ENCODE peak calls at places on chromosomes 11 and 22, in five cellular contexts. O, C, S, H and Q are unnamed samples.

GRCh38 chr22:20591295-20591645 is 83.9 kb downstream of the MED15 start:
- DNase-seq in H (no peak), O (no peak), C (no peak), S (no peak), Q (no peak)

GRCh38 chr11:115488945-115489344 is 15.3 kb downstream of the CADM1 start:
- DNase-seq in S (no peak), C (no peak), O (no peak), H (no peak), Q (no peak)

GRCh38 chr11:4090258-4090657 is 4.3 kb upstream of the RRM1 start:
- DNase-seq in H (peak; percentile 80), C (no peak), O (no peak), S (no peak), Q (peak; percentile 58)

GRCh38 chr11:19403196-19403895 is 162.6 kb upstream of the E2F8 start:
- DNase-seq in O (no peak), C (no peak), H (no peak), S (no peak), Q (no peak)

GRCh38 chr22:26689553-26690301 is 32.3 kb downstream of the MIAT start:
- DNase-seq in S (no peak), O (no peak), H (no peak), C (no peak), Q (no peak)

GRCh38 chr11:113349528-113349927 is 35.1 kb downstream of the TTC12 start:
- DNase-seq in O (no peak), C (no peak), H (no peak), S (no peak), Q (no peak)

GRCh38 chr11:43810929-43811596 is 69.6 kb upstream of the ALKBH3 start:
- DNase-seq in S (peak; percentile 22), C (no peak), O (no peak), H (no peak), Q (no peak)

GRCh38 chr11:109957601-109958000 is 135.6 kb upstream of the ZC3H12C start:
- DNase-seq in S (no peak), C (no peak), H (no peak), O (no peak), Q (no peak)

GRCh38 chr22:37304595-37305343 is 22.5 kb downstream of the CYTH4 start:
- DNase-seq in S (peak; percentile 48), O (no peak), C (no peak), H (no peak), Q (no peak)

GRCh38 chr11:96332236-96332761 is 10.7 kb downstream of the MAML2 start:
- DNase-seq in S (peak; percentile 41), O (no peak), C (no peak), H (no peak), Q (no peak)

GRCh38 chr11:95337972-95338429 is 107.0 kb upstream of the SESN3 start:
- DNase-seq in O (no peak), C (no peak), H (no peak), S (no peak), Q (no peak)

GRCh38 chr11:47969401-47969800 is 11.0 kb upstream of the PTPRJ start:
- DNase-seq in S (no peak), H (no peak), O (no peak), C (no peak), Q (no peak)

GRCh38 chr11:112555491-112556364 is 295.1 kb upstream of the PLET1 start:
- DNase-seq in S (peak; percentile 32), H (peak; percentile 60), O (peak; percentile 84), C (peak; percentile 77), Q (peak; percentile 44)

GRCh38 chr11:118896921-118897591 is 13.4 kb downstream of the CXCR5 start:
- DNase-seq in S (no peak), O (no peak), H (no peak), C (no peak), Q (no peak)

GRCh38 chr11:76228122-76229000 is 22.1 kb upstream of the WNT11 start:
- DNase-seq in C (no peak), H (no peak), O (no peak), S (no peak), Q (no peak)

GRCh38 chr22:46368422-46368821 is 32.9 kb downstream of the TRMU start:
- DNase-seq in C (no peak), H (no peak), S (no peak), O (no peak), Q (no peak)

GRCh38 chr22:45499746-45500145 is 2.9 kb upstream of the FBLN1 start:
- DNase-seq in C (no peak), S (no peak), H (no peak), O (no peak), Q (no peak)

GRCh38 chr11:92302766-92303165 is 78.1 kb downstream of the FAT3 start:
- DNase-seq in O (no peak), C (no peak), S (no peak), H (no peak), Q (no peak)

GRCh38 chr22:35756722-35757121 is 39.0 kb downstream of the APOL5 start:
- DNase-seq in C (no peak), O (no peak), S (no peak), H (no peak), Q (no peak)

GRCh38 chr11:2445948-2446551 is 1.2 kb downstream of the KCNQ1 start:
- DNase-seq in O (peak; percentile 80), C (peak; percentile 87), H (no peak), S (no peak), Q (no peak)

GRCh38 chr11:125376117-125376516 is 119.9 kb downstream of the FEZ1 start:
- DNase-seq in O (peak; percentile 74), C (peak; percentile 27), H (no peak), S (no peak), Q (no peak)

GRCh38 chr11:69318093-69318420 is 24.1 kb downstream of the MYEOV start:
- DNase-seq in S (no peak), H (no peak), C (no peak), O (no peak), Q (no peak)

GRCh38 chr22:34454598-34454997 is 534.3 kb upstream of the LARGE1 start:
- DNase-seq in H (no peak), C (no peak), S (no peak), O (no peak), Q (no peak)

GRCh38 chr11:118666331-118666730 is 13.1 kb downstream of the TREH start:
- DNase-seq in S (no peak), O (peak; percentile 13), C (no peak), H (no peak), Q (no peak)

GRCh38 chr22:37335819-37336199 is 53.5 kb downstream of the CYTH4 start:
- DNase-seq in C (no peak), S (no peak), H (no peak), O (no peak), Q (no peak)

GRCh38 chr11:122173587-122173986 is 57.6 kb upstream of the BLID start:
- DNase-seq in O (no peak), C (no peak), S (peak; percentile 37), H (no peak), Q (no peak)
- H3K4me3 ChIP-seq in O (no peak overlapping the region), C (no peak overlapping the region), S (no peak overlapping the region), H (no peak overlapping the region), Q (no peak overlapping the region)

DNA sequence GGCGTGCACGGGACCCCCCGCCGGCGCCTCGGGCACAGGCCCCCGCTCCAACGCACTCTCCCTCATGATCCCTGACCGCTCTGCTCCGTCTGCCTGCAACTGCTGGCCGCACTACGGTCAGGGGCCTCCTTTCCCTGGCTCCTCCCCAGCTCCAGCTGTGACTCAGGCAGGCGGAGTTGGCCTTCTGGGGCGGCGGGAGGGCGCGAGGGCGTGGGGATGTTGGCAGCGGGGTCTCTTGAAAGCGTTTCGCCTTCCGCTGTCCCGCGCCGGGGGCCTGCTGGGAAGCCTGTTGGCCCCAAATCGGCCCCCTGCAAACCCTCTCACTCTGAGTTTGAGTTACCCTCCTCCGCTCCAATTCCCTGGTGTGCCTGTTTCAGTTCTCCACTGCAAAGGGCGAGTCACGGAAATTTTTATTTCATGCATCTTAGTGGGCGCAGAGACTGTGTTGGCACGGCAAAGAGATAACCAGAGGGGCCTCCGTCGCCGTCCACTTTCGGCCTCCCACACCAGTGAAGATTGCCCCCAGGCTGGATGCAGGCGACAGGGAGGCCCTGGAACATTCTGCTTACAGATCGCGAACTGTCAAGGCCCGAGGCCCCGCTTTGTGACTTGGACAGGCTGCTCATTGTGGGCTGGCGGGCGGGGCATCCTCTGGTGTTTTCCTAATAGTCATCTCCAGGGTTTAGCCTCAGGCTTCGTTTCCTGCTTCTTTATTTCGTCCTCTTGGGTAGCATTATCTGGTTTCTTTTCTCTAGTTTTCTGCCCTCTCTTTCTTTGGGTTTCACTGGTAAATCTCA is at the start of gene CAVIN3:
- DNase-seq in C (peak; percentile 70), H (no peak), O (peak; percentile 86), S (peak; percentile 91), Q (no peak)
- H3K4me3 ChIP-seq in C (peak within 1 kb of the TSS; percentile 70), H (no peak within 1 kb of the TSS), O (peak within 1 kb of the TSS; percentile 73), S (peak within 1 kb of the TSS; percentile 73), Q (no peak within 1 kb of the TSS)

DNA sequence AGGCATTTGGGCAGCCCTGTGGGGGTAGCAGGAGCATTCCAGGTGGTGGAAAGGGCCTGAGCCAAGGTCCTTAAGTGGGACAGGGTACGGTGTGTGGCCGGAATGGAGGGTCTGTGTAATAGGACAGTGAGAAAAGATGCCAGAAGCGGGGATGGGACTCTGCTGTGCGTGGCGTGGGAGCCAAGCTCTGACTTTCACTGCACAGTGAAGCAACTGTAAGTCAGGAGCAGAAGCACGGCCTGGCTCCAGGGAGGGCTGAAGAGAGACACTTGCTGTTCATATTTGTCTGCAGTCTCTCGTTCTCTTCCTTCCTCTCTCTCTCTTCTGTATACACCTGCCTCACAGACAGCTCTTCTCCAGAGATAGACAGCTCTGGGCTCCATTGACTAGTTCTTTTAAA is 1.9 kb downstream of the IL17RA start:
- DNase-seq in H (peak; percentile 35), S (no peak), C (no peak), O (peak; percentile 61), Q (peak; percentile 64)
- H3K4me3 ChIP-seq in H (peak overlapping the region; percentile 32), S (peak overlapping the region; percentile 89), C (peak overlapping the region; percentile 73), O (peak overlapping the region; percentile 97), Q (peak overlapping the region; percentile 73)

GRCh38 chr11:27700351-27701261 is at the start of gene BDNF:
- DNase-seq in H (no peak), S (peak; percentile 51), O (peak; percentile 65), C (no peak), Q (no peak)

GRCh38 chr11:27699926-27700350 is 317 bp downstream of the BDNF start:
- DNase-seq in S (peak; percentile 20), H (no peak), O (peak; percentile 59), C (no peak), Q (no peak)

GRCh38 chr11:27699242-27699925 is 871 bp downstream of the BDNF start:
- DNase-seq in H (no peak), S (no peak), O (peak; percentile 54), C (no peak), Q (no peak)

GRCh38 chr11:27703453-27703852 is 3.2 kb upstream of the BDNF start:
- DNase-seq in H (no peak), S (peak; percentile 58), O (no peak), C (no peak), Q (no peak)

DNA sequence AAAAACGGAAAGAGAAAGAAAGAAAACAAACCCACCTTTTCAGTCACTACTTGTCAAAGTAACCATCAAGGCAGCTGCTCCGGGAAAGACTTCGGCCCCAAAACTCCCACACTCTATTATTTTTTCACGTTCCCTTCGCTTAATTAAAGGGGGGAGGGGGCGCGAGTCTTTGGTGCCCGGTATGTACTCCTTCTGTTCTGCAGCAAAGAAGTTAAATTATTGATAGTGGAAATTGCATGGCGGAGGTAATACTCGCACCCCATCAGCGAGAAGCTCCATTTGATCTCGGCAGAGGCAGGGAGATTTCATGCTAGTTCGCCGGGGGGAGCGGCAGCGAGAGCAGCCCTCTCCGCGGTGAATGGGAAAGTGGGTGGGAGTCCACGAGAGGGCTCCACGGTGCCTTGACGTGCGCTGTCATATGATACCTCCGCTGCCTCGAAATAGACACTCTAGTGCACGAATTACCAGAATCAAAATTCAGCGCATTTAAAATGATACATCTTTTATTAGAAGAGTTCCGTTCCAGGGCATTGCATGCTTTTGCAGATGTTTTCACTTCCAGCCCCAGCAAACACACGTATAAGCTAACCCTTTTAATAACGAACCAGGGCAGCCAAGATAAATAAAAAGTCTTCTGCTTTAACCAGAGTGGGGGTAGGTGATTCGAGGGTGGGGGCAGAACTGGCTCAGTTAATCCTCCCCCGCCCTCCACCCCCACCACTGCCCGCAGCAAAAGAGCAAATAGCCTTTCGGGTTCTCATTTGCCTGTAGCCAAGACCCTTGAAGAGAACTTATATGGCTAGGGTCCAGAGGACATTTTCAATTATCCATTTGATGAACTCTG is 1.2 kb upstream of the BDNF start:
- DNase-seq in O (peak; percentile 62), C (no peak), H (no peak), S (peak; percentile 68), Q (no peak)
- H3K4me3 ChIP-seq in O (peak overlapping the region; percentile 51), C (peak overlapping the region; percentile 68), H (no peak overlapping the region), S (peak overlapping the region; percentile 64), Q (no peak overlapping the region)